ENCODE peak calls at places on chromosome 18, in eight cellular contexts. M is GM13977, S is right atrium auricular region, I is cardiac muscle cell, L is astrocyte of the spinal cord, T is body of pancreas, P is A549, U is kidney. K is an unnamed sample.

GRCh38 chr18:79956276-79956675 is 4.8 kb upstream of the SLC66A2 start:
- DNase-seq in L (no peak), S (no peak), U (no peak), I (no peak), P (no peak), M (no peak), T (no peak), K (no peak)

GRCh38 chr18:32175265-32175664 is 14.6 kb upstream of the MEP1B start:
- DNase-seq in M (no peak), U (no peak), T (no peak), P (no peak), I (no peak), S (no peak), L (no peak), K (no peak)

GRCh38 chr18:24982831-24983230 is 369.1 kb downstream of the ZNF521 start:
- DNase-seq in L (no peak), M (no peak), T (no peak), I (no peak), U (no peak), P (no peak), S (no peak), K (no peak)

GRCh38 chr18:46320928-46321855 is 217.0 kb downstream of the HAUS1 start:
- DNase-seq in P (no peak), M (no peak), T (no peak), U (no peak), L (peak), I (no peak), S (no peak), K (peak)

GRCh38 chr18:35634376-35634775 is 52.8 kb downstream of the GALNT1 start:
- DNase-seq in I (no peak), L (no peak), M (no peak), S (no peak), T (no peak), U (no peak), P (no peak), K (no peak)

GRCh38 chr18:36633961-36634412 is 194.8 kb downstream of the TPGS2 start:
- DNase-seq in U (no peak), T (no peak), M (no peak), I (no peak), S (no peak), L (peak), P (no peak), K (no peak)

GRCh38 chr18:79542876-79543750 is 136.5 kb upstream of the CTDP1 start:
- DNase-seq in M (no peak), S (no peak), T (no peak), U (peak), L (no peak), I (no peak), P (no peak), K (no peak)

GRCh38 chr18:46672062-46672970 is 15.3 kb upstream of the LOXHD1 start:
- DNase-seq in P (no peak), T (no peak), L (peak), M (no peak), U (no peak), I (no peak), S (no peak), K (no peak)

GRCh38 chr18:24176727-24177416 is 38.0 kb downstream of the CABYR start:
- DNase-seq in U (no peak), I (peak), S (no peak), P (peak), M (peak), L (peak), T (peak), K (peak)

GRCh38 chr18:58768293-58768974 is 96.2 kb upstream of the ZNF532 start:
- DNase-seq in I (peak), T (peak), S (no peak), M (peak), P (peak), L (peak), U (peak), K (peak)

GRCh38 chr18:72206814-72207213 is 337.3 kb downstream of the CBLN2 start:
- DNase-seq in L (peak), M (no peak), S (no peak), T (no peak), U (no peak), I (peak), P (no peak), K (no peak)

GRCh38 chr18:63997606-63998005 is 27.7 kb downstream of the SERPINB8 start:
- DNase-seq in P (no peak), U (no peak), L (no peak), M (no peak), T (no peak), S (no peak), I (no peak), K (peak)

GRCh38 chr18:49563130-49563540 is 1.3 kb downstream of the LIPG start:
- DNase-seq in T (no peak), S (no peak), I (no peak), P (no peak), U (no peak), L (no peak), M (no peak), K (peak)

GRCh38 chr18:34493566-34494358 is 216.3 kb upstream of the DTNA start:
- DNase-seq in I (peak), S (no peak), P (no peak), T (peak), U (peak), L (peak), M (peak), K (peak)

GRCh38 chr18:6593142-6593889 is 136.2 kb upstream of the ARHGAP28 start:
- DNase-seq in S (no peak), L (no peak), U (no peak), T (no peak), M (no peak), I (no peak), P (no peak), K (no peak)

GRCh38 chr18:70683263-70683662 is 394.4 kb downstream of the SOCS6 start:
- DNase-seq in I (no peak), L (no peak), U (no peak), M (no peak), T (no peak), S (no peak), P (no peak), K (no peak)

GRCh38 chr18:46502444-46502843 is 154.6 kb downstream of the LOXHD1 start:
- DNase-seq in U (no peak), I (peak), L (peak), P (no peak), T (no peak), M (no peak), S (no peak), K (no peak)

GRCh38 chr18:57026316-57026715 is 120.6 kb upstream of the BOD1L2 start:
- DNase-seq in U (no peak), P (no peak), T (no peak), S (no peak), I (no peak), M (no peak), L (no peak), K (no peak)

GRCh38 chr18:24602156-24602555 is 141.7 kb downstream of the HRH4 start:
- DNase-seq in P (no peak), S (no peak), M (no peak), I (no peak), L (no peak), U (no peak), T (no peak), K (no peak)

GRCh38 chr18:8351173-8351572 is 258.1 kb upstream of the RAB12 start:
- DNase-seq in M (no peak), U (no peak), L (no peak), I (no peak), T (no peak), S (no peak), P (no peak), K (no peak)

DNA sequence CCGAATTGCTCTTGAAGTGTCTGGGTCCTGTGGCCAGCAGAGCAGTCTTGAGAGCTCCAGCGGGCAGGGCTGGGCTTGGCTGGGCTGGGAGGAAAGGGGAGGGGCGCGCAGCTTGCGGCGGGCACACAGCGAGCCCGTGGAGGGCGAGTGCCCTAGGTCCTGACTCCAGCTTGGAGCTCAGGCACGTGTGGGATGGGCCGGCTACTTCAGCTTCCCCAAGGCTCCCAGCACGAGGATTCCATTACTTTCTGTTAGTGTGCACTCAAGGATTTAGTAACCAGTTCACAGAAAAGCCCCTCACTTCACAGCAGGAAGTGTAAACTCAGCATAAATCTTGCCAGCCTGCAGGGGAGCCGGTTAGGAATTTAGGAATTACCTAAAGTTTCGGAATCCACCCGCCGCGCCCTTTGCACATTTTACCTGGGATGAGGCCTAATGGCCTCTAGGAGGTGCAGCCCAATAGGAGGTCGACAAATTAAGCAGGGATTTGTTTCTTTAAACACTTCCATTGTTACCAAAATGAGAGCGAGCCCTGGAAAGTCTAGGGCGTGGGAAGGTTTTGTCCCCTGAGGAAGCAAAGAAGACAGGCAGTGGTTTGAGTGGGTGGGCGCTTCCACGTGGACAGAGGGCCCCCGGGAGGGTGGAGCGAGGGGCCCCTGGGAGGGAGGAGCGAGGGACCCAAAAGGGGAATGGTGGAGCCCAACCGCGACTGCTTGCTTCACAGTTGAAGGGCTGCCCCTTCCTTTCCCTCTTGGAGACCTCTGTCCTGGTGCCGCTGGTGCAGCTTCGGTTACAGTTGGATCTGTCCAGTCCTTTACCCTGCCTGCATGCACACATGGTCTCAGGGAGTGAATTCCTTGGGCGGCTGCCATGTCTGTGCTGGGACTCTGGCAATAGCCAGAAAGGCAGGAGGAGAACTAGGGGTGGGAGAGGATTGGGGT is 93.3 kb downstream of the CTAGE1 start:
- DNase-seq in U (peak), I (peak), T (peak), S (no peak), M (no peak), L (peak), P (no peak), K (peak)
- TF ChIP-seq CTCF in U (no peak), I (peak), T (peak), S (peak), M (no peak), L (peak), P (no peak), K (peak)

GRCh38 chr18:13003466-13003896 is 12.3 kb downstream of the CEP192 start:
- DNase-seq in S (no peak), I (peak), L (peak), P (peak), T (no peak), U (no peak), M (no peak), K (peak)

GRCh38 chr18:12995424-12995823 is 4.3 kb downstream of the CEP192 start:
- DNase-seq in T (no peak), U (no peak), S (no peak), P (no peak), M (no peak), L (no peak), I (no peak), K (no peak)

GRCh38 chr18:12996661-12997292 is 5.6 kb downstream of the CEP192 start:
- DNase-seq in I (no peak), P (no peak), U (no peak), M (no peak), L (no peak), T (no peak), S (no peak), K (no peak)

GRCh38 chr18:12995952-12996477 is 4.9 kb downstream of the CEP192 start:
- DNase-seq in L (no peak), T (no peak), P (no peak), S (no peak), U (no peak), I (no peak), M (no peak), K (no peak)

GRCh38 chr18:12998332-12999060 is 7.3 kb downstream of the CEP192 start:
- DNase-seq in M (no peak), S (no peak), L (no peak), U (no peak), P (no peak), T (no peak), I (no peak), K (no peak)
- TF ChIP-seq CTCF in M (no peak), S (no peak), L (no peak), U (no peak), P (no peak), T (no peak), I (no peak), K (no peak)

GRCh38 chr18:45169610-45170009 is 445.7 kb upstream of the SLC14A2 start:
- DNase-seq in T (peak), L (peak), P (no peak), S (peak), I (no peak), M (no peak), U (no peak), K (no peak)
- TF ChIP-seq CTCF in T (no peak), L (no peak), P (no peak), S (no peak), I (no peak), M (no peak), U (no peak), K (no peak)

GRCh38 chr18:44133483-44133882 is 547.2 kb upstream of the SETBP1 start:
- DNase-seq in M (no peak), S (no peak), T (no peak), L (no peak), U (no peak), P (no peak), I (no peak), K (no peak)

GRCh38 chr18:44130365-44130942 is 550.2 kb upstream of the SETBP1 start:
- DNase-seq in P (peak), U (no peak), T (peak), M (peak), L (peak), S (no peak), I (peak), K (peak)

GRCh38 chr18:44135791-44136190 is 544.9 kb upstream of the SETBP1 start:
- DNase-seq in M (no peak), I (no peak), P (no peak), U (no peak), T (no peak), S (no peak), L (no peak), K (no peak)

GRCh38 chr18:44134447-44134846 is 546.2 kb upstream of the SETBP1 start:
- DNase-seq in S (no peak), T (no peak), U (no peak), L (no peak), M (no peak), I (no peak), P (no peak), K (no peak)

GRCh38 chr18:44136326-44136725 is 544.4 kb upstream of the SETBP1 start:
- DNase-seq in I (no peak), L (no peak), T (no peak), U (no peak), M (no peak), S (no peak), P (no peak), K (no peak)
- TF ChIP-seq CTCF in I (no peak), L (no peak), T (no peak), U (no peak), M (no peak), S (no peak), P (no peak), K (no peak)